ENCODE peak calls at places on chromosomes 5 and 9, in five cellular contexts. H is PC-9; V is effector memory CD4-positive, alpha-beta T cell; A is mesendoderm; S is cardiac muscle cell. X is an unnamed sample.

GRCh38 chr5:154486427-154486866 is 8.4 kb upstream of the HAND1 start:
- DNase-seq in V (no peak), A (no peak), S (peak), H (no peak), X (no peak)

GRCh38 chr9:85004818-85005413 is 335.4 kb downstream of the NTRK2 start:
- DNase-seq in H (no peak), S (no peak), A (peak), V (no peak), X (no peak)

GRCh38 chr9:77019010-77019809 is at the start of gene FOXB2:
- DNase-seq in A (peak), V (no peak), S (no peak), H (no peak), X (no peak)

GRCh38 chr5:171858303-171858702 is 72.7 kb downstream of the SMIM23 start:
- DNase-seq in V (no peak), A (peak), S (no peak), H (no peak), X (no peak)

GRCh38 chr5:132026516-132027008 is 15.1 kb upstream of the ACSL6 start:
- DNase-seq in A (no peak), H (no peak), S (no peak), V (peak), X (no peak)

GRCh38 chr5:143402464-143403356 is 776 bp downstream of the NR3C1 start:
- DNase-seq in A (peak), S (peak), V (peak), H (peak), X (no peak)

GRCh38 chr5:133108481-133108921 is 56.7 kb downstream of the HSPA4 start:
- DNase-seq in H (no peak), S (no peak), V (no peak), A (no peak), X (peak)

GRCh38 chr9:37529111-37529510 is 43.4 kb downstream of the POLR1E start:
- DNase-seq in A (no peak), V (peak), H (no peak), S (no peak), X (no peak)

GRCh38 chr9:74804018-74804385 is 83.7 kb downstream of the TRPM6 start:
- DNase-seq in V (no peak), S (no peak), H (no peak), A (no peak), X (no peak)

GRCh38 chr5:388266-389196 is 54.4 kb upstream of the EXOC3 start:
- DNase-seq in V (no peak), S (no peak), H (no peak), A (no peak), X (no peak)

GRCh38 chr9:87518702-87519335 is 21.2 kb downstream of the DAPK1 start:
- DNase-seq in H (no peak), A (no peak), V (no peak), S (no peak), X (no peak)

GRCh38 chr5:131679911-131680310 is 44.9 kb upstream of the RAPGEF6 start:
- DNase-seq in A (no peak), H (no peak), V (no peak), S (no peak), X (no peak)

GRCh38 chr9:112061152-112061740 is 113.9 kb downstream of the SUSD1 start:
- DNase-seq in S (no peak), A (peak), H (peak), V (no peak), X (no peak)

GRCh38 chr9:131273791-131274673 is 2.3 kb downstream of the FAM78A start:
- DNase-seq in V (no peak), A (no peak), S (no peak), H (no peak), X (no peak)

DNA sequence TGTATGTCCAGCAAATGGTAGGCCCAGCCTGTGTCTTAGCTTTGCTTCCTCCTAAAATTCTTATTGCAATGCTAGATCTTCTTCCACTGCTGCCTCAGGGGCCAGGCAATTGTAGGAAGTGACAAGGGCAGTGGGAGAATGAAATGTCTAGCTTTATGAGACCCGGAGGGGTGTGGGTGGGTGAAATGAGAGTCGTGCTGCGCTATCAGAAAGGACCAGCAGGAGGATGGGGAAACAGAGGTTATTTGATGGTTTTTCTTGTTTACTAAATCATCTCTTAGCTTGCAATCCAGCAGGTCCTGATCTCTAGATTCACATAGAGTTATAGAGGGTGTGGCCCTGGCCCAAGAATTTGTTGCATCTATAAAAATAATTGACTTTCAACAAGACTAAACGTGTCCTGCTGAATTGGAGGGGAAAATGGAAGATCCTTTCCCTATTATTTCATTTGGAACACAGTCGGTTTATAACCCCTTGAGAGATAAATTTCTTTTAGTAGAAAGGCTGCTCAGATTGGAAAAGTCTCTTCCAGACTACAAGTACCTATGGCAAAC is 43.6 kb downstream of the ZNF366 start:
- DNase-seq in S (no peak), H (no peak), A (no peak), V (no peak), X (no peak)
- H3K27ac ChIP-seq in S (no peak), H (no peak), A (no peak), V (no peak), X (no peak)

DNA sequence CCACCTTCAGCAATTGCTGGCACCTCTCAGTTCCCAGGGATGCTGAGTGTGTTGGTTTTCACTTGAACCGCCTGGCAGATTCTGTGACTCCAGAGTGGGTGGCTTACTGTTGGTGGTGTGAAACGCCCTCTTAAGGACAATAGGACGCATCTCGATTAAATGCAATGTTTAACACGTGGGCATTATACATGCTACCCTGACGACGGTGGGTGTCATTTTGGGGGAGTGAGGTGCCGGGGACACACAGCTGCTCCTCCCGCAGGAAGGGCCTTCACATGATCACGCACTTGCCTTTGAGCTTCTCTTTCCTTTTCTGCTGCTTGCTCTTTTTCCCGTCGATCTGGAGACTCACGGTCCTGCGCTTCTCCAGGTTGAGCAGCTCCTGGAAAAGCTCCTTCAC is 29.7 kb downstream of the DIRAS2 start:
- DNase-seq in V (no peak), A (no peak), S (no peak), H (no peak), X (no peak)
- H3K27ac ChIP-seq in V (no peak), A (no peak), S (no peak), H (no peak), X (no peak)

DNA sequence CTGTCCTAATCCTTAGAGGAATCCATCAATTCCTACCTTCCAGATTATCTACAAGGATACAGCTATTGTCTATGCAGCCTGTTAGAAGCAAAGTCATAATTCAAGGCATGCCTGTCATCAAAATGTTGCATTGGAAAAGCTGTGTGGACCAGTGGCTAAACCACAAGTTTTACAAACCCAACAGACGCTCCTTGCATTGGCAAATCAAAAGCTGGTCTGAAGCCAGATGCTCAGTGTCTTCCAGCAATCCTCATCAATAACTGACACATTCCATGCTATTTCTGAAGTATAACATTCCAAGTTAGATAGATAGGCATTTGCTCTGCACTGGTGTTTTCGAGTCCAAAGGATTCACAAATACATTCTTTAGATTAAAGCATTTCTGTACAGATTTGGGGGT is 213.6 kb downstream of the EBF1 start:
- DNase-seq in S (no peak), A (no peak), H (no peak), V (no peak), X (no peak)
- H3K27ac ChIP-seq in S (no peak), A (no peak), H (no peak), V (no peak), X (no peak)

DNA sequence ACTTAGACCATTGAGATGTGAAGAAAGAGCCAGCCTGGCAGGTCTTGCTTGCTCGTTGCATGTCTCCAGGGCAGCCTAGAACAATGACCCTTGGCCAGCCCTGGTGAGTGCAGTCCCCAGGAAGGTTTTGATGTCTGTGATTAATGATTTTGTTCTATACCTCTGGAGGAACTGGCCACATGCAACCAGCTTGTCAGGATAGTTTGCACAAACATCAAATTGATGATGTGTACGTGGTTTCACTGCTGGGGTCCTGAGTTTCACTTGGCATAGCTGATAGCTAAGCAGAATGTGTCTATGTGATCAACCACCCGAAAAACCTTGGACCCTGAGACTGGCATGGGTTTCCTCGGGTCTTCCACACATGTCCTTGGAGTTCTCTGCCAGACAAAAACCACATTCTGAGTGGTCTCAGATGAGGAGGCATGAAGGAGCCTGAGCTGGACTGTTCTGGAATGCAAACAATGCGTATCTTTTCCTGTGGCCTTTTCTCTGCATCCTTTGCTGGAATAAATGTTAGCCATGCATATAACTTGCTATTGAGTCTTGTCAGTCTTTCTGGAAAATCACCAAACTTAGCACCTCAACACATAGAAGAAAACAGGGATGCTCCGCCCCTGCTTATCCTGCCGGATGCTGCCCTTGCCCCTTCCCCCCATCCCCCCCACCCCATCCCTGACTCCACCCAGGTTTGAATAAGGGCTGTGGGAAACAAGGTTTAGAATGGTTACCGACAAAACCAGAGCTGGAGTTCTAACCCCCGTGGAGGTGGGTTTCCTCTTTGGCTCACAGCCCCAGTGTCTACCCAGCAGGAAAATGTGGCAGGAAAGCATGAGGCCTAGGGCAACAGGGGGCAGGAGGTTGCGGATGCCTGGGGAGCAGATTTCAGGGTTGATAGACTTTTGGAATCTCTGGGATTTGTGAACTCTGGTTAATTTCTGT is 50.1 kb upstream of the ANKRD33B start:
- DNase-seq in A (peak), V (no peak), H (peak), S (peak), X (no peak)
- H3K27ac ChIP-seq in A (peak), V (no peak), H (peak), S (no peak), X (no peak)

DNA sequence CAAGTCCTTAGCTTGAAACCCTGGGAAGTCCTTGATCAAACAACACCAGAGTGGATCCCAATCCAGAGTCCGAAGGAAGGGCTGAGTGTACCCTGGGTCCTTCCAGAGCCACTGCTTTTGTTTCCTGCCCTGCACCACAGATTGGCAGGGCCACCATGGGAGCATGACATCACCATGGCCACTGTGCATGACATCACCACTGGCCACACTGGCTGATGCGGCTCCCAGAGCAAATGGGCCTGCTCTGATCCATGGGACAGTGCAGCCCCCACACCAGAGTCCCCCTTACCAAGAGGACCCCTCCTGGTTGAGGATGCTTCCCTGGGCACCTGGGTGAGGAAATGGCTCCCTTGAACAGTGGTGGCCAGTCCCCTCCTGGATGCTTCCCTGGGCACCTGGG is 9.9 kb downstream of the SLC6A3 start:
- DNase-seq in A (no peak), V (no peak), S (no peak), H (no peak), X (no peak)
- H3K27ac ChIP-seq in A (no peak), V (no peak), S (no peak), H (no peak), X (no peak)

GRCh38 chr5:151097081-151097480 is 16.2 kb upstream of the TNIP1 start:
- DNase-seq in S (no peak), V (no peak), A (no peak), H (no peak), X (no peak)
- H3K27ac ChIP-seq in S (peak), V (peak), A (no peak), H (no peak), X (no peak)

GRCh38 chr5:117103703-117104102 is 529.1 kb upstream of the SEMA6A start:
- DNase-seq in A (no peak), H (no peak), S (peak), V (no peak), X (no peak)

GRCh38 chr5:117100156-117100555 is 525.5 kb upstream of the SEMA6A start:
- DNase-seq in S (no peak), V (no peak), H (no peak), A (no peak), X (no peak)

GRCh38 chr5:117107859-117108258 is 533.2 kb upstream of the SEMA6A start:
- DNase-seq in A (peak), H (no peak), V (no peak), S (no peak), X (no peak)

GRCh38 chr5:117098094-117098493 is 523.5 kb upstream of the SEMA6A start:
- DNase-seq in H (no peak), S (no peak), V (no peak), A (no peak), X (no peak)

DNA sequence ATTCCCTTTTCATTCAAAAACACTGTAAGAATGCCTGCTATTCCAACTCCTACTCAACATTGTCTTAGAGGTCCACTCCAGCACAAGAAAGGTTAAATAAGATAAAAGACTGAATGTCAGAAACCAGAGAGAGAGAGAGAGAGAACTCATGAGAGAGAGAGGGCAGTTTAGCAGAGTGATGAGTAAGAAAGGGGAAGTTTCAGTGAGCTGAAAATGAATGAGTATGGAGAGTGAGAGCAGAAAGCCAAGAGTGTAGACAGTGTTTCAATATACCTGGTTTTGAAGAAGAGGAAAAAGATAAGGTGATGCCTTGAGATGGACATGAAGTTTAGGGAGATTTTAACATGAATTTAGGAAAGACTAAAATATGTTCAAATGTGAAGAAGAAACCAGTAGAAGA is 528.0 kb upstream of the SEMA6A start:
- DNase-seq in H (no peak), S (no peak), A (peak), V (no peak), X (no peak)
- H3K27ac ChIP-seq in H (no peak), S (no peak), A (no peak), V (no peak), X (no peak)

X was measured in caudate nucleus.